ENCODE peak calls at places on chromosomes 16 and 17, in eight cellular contexts. One of them, this sample, is unnamed.

GRCh38 chr17:18959845-18960240 is 7.9 kb downstream of the SLC5A10 start:
- DNase-seq in DND-41: no peak
- DNase-seq in psoas muscle: no peak
- DNase-seq in adrenal gland: no peak
- DNase-seq in left ventricle myocardium inferior: no peak
- DNase-seq in HL-60: no peak
- DNase-seq in brain microvascular endothelial cell: no peak
- DNase-seq in choroid plexus epithelial cell: no peak
- DNase-seq in this sample: no peak

GRCh38 chr16:23837553-23838308 is 1.9 kb downstream of the PRKCB start:
- DNase-seq in DND-41: peak
- DNase-seq in psoas muscle: no peak
- DNase-seq in adrenal gland: no peak
- DNase-seq in left ventricle myocardium inferior: no peak
- DNase-seq in HL-60: peak
- DNase-seq in brain microvascular endothelial cell: no peak
- DNase-seq in choroid plexus epithelial cell: no peak
- DNase-seq in this sample: no peak

GRCh38 chr17:64264891-64265290 is 1.8 kb upstream of the TEX2 start:
- DNase-seq in DND-41: no peak
- DNase-seq in psoas muscle: no peak
- DNase-seq in adrenal gland: no peak
- DNase-seq in left ventricle myocardium inferior: no peak
- DNase-seq in HL-60: no peak
- DNase-seq in brain microvascular endothelial cell: no peak
- DNase-seq in choroid plexus epithelial cell: no peak
- DNase-seq in this sample: no peak

GRCh38 chr17:30552994-30553565 is 75.9 kb downstream of the GOSR1 start:
- DNase-seq in DND-41: no peak
- DNase-seq in psoas muscle: no peak
- DNase-seq in adrenal gland: no peak
- DNase-seq in left ventricle myocardium inferior: no peak
- DNase-seq in HL-60: no peak
- DNase-seq in brain microvascular endothelial cell: no peak
- DNase-seq in choroid plexus epithelial cell: no peak
- DNase-seq in this sample: no peak

GRCh38 chr17:42135664-42136653 is 13.4 kb downstream of the HSPB9 start:
- DNase-seq in DND-41: no peak
- DNase-seq in psoas muscle: no peak
- DNase-seq in adrenal gland: peak
- DNase-seq in left ventricle myocardium inferior: peak
- DNase-seq in HL-60: peak
- DNase-seq in brain microvascular endothelial cell: peak
- DNase-seq in choroid plexus epithelial cell: peak
- DNase-seq in this sample: no peak

GRCh38 chr16:53061256-53061655 is 6.5 kb downstream of the CHD9 start:
- DNase-seq in DND-41: no peak
- DNase-seq in psoas muscle: no peak
- DNase-seq in adrenal gland: no peak
- DNase-seq in left ventricle myocardium inferior: no peak
- DNase-seq in HL-60: no peak
- DNase-seq in brain microvascular endothelial cell: no peak
- DNase-seq in choroid plexus epithelial cell: no peak
- DNase-seq in this sample: no peak

GRCh38 chr16:11674818-11675560 is 6.7 kb downstream of the SNN start:
- DNase-seq in DND-41: no peak
- DNase-seq in psoas muscle: no peak
- DNase-seq in adrenal gland: peak
- DNase-seq in left ventricle myocardium inferior: no peak
- DNase-seq in HL-60: no peak
- DNase-seq in brain microvascular endothelial cell: peak
- DNase-seq in choroid plexus epithelial cell: peak
- DNase-seq in this sample: no peak

GRCh38 chr17:49717371-49717841 is 9.6 kb upstream of the SLC35B1 start:
- DNase-seq in DND-41: no peak
- DNase-seq in psoas muscle: peak
- DNase-seq in adrenal gland: peak
- DNase-seq in left ventricle myocardium inferior: no peak
- DNase-seq in HL-60: no peak
- DNase-seq in brain microvascular endothelial cell: no peak
- DNase-seq in choroid plexus epithelial cell: no peak
- DNase-seq in this sample: no peak

GRCh38 chr16:56113223-56113622 is 78.1 kb upstream of the GNAO1 start:
- DNase-seq in DND-41: no peak
- DNase-seq in psoas muscle: no peak
- DNase-seq in adrenal gland: no peak
- DNase-seq in left ventricle myocardium inferior: peak
- DNase-seq in HL-60: no peak
- DNase-seq in brain microvascular endothelial cell: no peak
- DNase-seq in choroid plexus epithelial cell: no peak
- DNase-seq in this sample: no peak

GRCh38 chr16:51164167-51164566 is 13.1 kb upstream of the SALL1 start:
- DNase-seq in DND-41: no peak
- DNase-seq in psoas muscle: no peak
- DNase-seq in adrenal gland: no peak
- DNase-seq in left ventricle myocardium inferior: no peak
- DNase-seq in HL-60: no peak
- DNase-seq in brain microvascular endothelial cell: no peak
- DNase-seq in choroid plexus epithelial cell: no peak
- DNase-seq in this sample: peak

GRCh38 chr17:50863221-50863843 is 2.8 kb downstream of the TOB1 start:
- DNase-seq in DND-41: no peak
- DNase-seq in psoas muscle: no peak
- DNase-seq in adrenal gland: peak
- DNase-seq in left ventricle myocardium inferior: no peak
- DNase-seq in HL-60: peak
- DNase-seq in brain microvascular endothelial cell: no peak
- DNase-seq in choroid plexus epithelial cell: peak
- DNase-seq in this sample: no peak

GRCh38 chr16:89574681-89575246 is 794 bp upstream of the CPNE7 start:
- DNase-seq in DND-41: no peak
- DNase-seq in psoas muscle: peak
- DNase-seq in adrenal gland: no peak
- DNase-seq in left ventricle myocardium inferior: peak
- DNase-seq in HL-60: peak
- DNase-seq in brain microvascular endothelial cell: no peak
- DNase-seq in choroid plexus epithelial cell: peak
- DNase-seq in this sample: no peak

GRCh38 chr16:89572042-89572441 is 3.5 kb upstream of the CPNE7 start:
- DNase-seq in DND-41: no peak
- DNase-seq in psoas muscle: no peak
- DNase-seq in adrenal gland: no peak
- DNase-seq in left ventricle myocardium inferior: no peak
- DNase-seq in HL-60: no peak
- DNase-seq in brain microvascular endothelial cell: no peak
- DNase-seq in choroid plexus epithelial cell: no peak
- DNase-seq in this sample: no peak

GRCh38 chr16:89575247-89576172 is at the start of gene CPNE7:
- DNase-seq in DND-41: no peak
- DNase-seq in psoas muscle: peak
- DNase-seq in adrenal gland: no peak
- DNase-seq in left ventricle myocardium inferior: no peak
- DNase-seq in HL-60: no peak
- DNase-seq in brain microvascular endothelial cell: no peak
- DNase-seq in choroid plexus epithelial cell: no peak
- DNase-seq in this sample: no peak

GRCh38 chr16:89572478-89573205 is 2.9 kb upstream of the CPNE7 start:
- DNase-seq in DND-41: no peak
- DNase-seq in psoas muscle: peak
- DNase-seq in adrenal gland: no peak
- DNase-seq in left ventricle myocardium inferior: no peak
- DNase-seq in HL-60: no peak
- DNase-seq in brain microvascular endothelial cell: no peak
- DNase-seq in choroid plexus epithelial cell: no peak
- DNase-seq in this sample: no peak

DNA sequence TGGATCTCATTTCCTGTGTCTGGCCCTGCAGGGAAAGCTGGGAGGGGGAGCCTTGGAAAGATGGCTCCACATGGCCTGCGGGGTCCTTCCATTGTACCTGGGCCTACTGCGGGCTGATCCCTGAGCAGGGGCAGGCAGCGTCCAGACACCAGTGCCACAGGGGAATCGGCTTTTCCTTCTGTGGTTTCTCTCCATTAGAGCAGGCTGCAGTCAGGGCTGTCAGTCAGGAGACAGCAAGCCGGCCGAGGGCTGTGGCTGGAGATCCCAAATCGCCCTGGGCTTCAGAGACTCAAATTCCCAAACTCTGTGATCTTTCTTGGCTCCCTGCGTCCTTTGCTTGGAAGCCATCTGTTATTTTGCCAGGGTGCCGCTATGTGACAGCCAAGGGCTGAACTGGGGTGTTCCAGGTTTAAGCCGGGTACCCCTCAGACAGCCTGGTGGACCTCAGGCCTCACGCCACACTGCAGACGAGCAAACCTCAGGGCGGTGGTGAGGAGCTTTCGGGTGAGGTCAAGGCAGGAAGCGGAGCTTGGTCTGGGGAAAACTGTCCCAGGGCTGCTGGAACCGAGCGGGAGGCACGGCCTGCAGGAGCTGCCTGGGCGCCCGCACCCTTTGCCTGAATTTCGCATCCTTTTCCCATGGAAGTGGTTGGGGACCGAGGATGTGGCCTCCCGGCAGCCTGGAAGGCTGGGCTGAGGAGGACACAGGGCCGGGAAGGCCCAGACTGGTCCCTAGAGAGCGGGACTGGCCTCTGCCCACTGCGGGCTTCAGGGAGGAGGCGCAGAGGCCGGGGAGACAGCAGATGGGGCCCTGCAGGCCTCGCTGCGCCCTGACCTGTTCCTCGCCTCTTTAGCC is 1.5 kb upstream of the CPNE7 start:
- DNase-seq in DND-41: no peak
- DNase-seq in psoas muscle: peak
- DNase-seq in adrenal gland: no peak
- DNase-seq in left ventricle myocardium inferior: no peak
- DNase-seq in HL-60: no peak
- DNase-seq in brain microvascular endothelial cell: no peak
- DNase-seq in choroid plexus epithelial cell: no peak
- DNase-seq in this sample: no peak
- H3K4me3 ChIP-seq in DND-41: no peak
- H3K4me3 ChIP-seq in psoas muscle: peak
- H3K4me3 ChIP-seq in adrenal gland: peak
- H3K4me3 ChIP-seq in left ventricle myocardium inferior: peak
- H3K4me3 ChIP-seq in HL-60: no peak
- H3K4me3 ChIP-seq in brain microvascular endothelial cell: no peak
- H3K4me3 ChIP-seq in choroid plexus epithelial cell: peak
- H3K4me3 ChIP-seq in this sample: no peak

GRCh38 chr16:77434022-77434364 is 841 bp downstream of the ADAMTS18 start:
- DNase-seq in DND-41: no peak
- DNase-seq in psoas muscle: no peak
- DNase-seq in adrenal gland: no peak
- DNase-seq in left ventricle myocardium inferior: no peak
- DNase-seq in HL-60: no peak
- DNase-seq in brain microvascular endothelial cell: no peak
- DNase-seq in choroid plexus epithelial cell: no peak
- DNase-seq in this sample: no peak
- H3K4me3 ChIP-seq in DND-41: no peak
- H3K4me3 ChIP-seq in psoas muscle: no peak
- H3K4me3 ChIP-seq in adrenal gland: no peak
- H3K4me3 ChIP-seq in left ventricle myocardium inferior: no peak
- H3K4me3 ChIP-seq in HL-60: no peak
- H3K4me3 ChIP-seq in brain microvascular endothelial cell: peak
- H3K4me3 ChIP-seq in choroid plexus epithelial cell: no peak
- H3K4me3 ChIP-seq in this sample: no peak

GRCh38 chr17:21318439-21318838 is 33.9 kb downstream of the MAP2K3 start:
- DNase-seq in DND-41: no peak
- DNase-seq in psoas muscle: peak
- DNase-seq in adrenal gland: no peak
- DNase-seq in left ventricle myocardium inferior: no peak
- DNase-seq in HL-60: no peak
- DNase-seq in brain microvascular endothelial cell: no peak
- DNase-seq in choroid plexus epithelial cell: no peak
- DNase-seq in this sample: no peak
- H3K4me3 ChIP-seq in DND-41: no peak
- H3K4me3 ChIP-seq in psoas muscle: no peak
- H3K4me3 ChIP-seq in adrenal gland: no peak
- H3K4me3 ChIP-seq in left ventricle myocardium inferior: no peak
- H3K4me3 ChIP-seq in HL-60: no peak
- H3K4me3 ChIP-seq in brain microvascular endothelial cell: no peak
- H3K4me3 ChIP-seq in choroid plexus epithelial cell: no peak
- H3K4me3 ChIP-seq in this sample: no peak

GRCh38 chr17:28573966-28574480 is 2.7 kb downstream of the ALDOC start:
- DNase-seq in DND-41: no peak
- DNase-seq in psoas muscle: no peak
- DNase-seq in adrenal gland: no peak
- DNase-seq in left ventricle myocardium inferior: no peak
- DNase-seq in HL-60: no peak
- DNase-seq in brain microvascular endothelial cell: no peak
- DNase-seq in choroid plexus epithelial cell: no peak
- DNase-seq in this sample: no peak

GRCh38 chr17:28570716-28571254 is 539 bp downstream of the PIGS start:
- DNase-seq in DND-41: peak
- DNase-seq in psoas muscle: no peak
- DNase-seq in adrenal gland: no peak
- DNase-seq in left ventricle myocardium inferior: peak
- DNase-seq in HL-60: peak
- DNase-seq in brain microvascular endothelial cell: no peak
- DNase-seq in choroid plexus epithelial cell: no peak
- DNase-seq in this sample: no peak

GRCh38 chr17:28571255-28572122 is at the start of gene PIGS:
- DNase-seq in DND-41: peak
- DNase-seq in psoas muscle: peak
- DNase-seq in adrenal gland: peak
- DNase-seq in left ventricle myocardium inferior: peak
- DNase-seq in HL-60: peak
- DNase-seq in brain microvascular endothelial cell: peak
- DNase-seq in choroid plexus epithelial cell: peak
- DNase-seq in this sample: peak

GRCh38 chr17:28573521-28573920 is 2.2 kb upstream of the PIGS start:
- DNase-seq in DND-41: no peak
- DNase-seq in psoas muscle: no peak
- DNase-seq in adrenal gland: no peak
- DNase-seq in left ventricle myocardium inferior: no peak
- DNase-seq in HL-60: no peak
- DNase-seq in brain microvascular endothelial cell: no peak
- DNase-seq in choroid plexus epithelial cell: no peak
- DNase-seq in this sample: no peak

DNA sequence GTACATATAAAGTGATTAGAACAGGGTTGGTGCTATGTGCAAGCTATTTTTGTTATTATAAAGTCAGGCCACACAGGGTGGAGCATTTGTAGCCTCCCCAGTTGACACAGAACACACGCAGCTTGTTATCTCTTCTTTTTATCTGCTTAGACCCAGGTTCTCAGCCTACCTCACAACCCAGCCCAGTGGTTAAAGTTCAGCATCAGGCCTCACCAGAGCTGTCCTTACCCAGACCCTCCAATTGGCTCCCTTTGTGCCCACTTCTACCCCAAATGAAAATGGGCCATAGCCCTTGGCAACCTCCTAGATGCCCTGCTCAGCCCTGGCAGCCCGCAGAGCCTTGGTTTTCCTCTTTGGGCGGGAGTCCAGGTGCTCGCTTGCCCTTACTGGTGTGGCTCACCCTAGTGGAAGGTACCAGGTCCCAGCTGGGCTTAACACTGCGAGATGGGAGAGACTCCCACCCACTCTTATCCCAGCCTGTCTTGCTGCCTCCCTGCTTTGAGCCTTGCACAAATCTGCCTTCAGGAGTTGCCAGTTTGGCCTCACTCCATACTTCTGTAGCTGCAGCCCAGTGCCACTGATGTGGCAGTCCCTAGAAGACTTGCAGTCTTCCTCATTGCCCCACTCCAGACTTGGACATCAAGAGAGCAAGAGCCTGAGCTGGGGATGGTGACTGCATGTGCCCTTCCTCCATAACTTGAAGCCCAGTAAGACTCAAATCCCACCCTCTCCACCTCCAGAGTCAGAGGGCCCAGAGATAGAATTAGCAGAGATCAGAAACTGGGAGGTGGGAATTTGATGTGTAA is 1.2 kb upstream of the PIGS start:
- DNase-seq in DND-41: no peak
- DNase-seq in psoas muscle: no peak
- DNase-seq in adrenal gland: no peak
- DNase-seq in left ventricle myocardium inferior: no peak
- DNase-seq in HL-60: no peak
- DNase-seq in brain microvascular endothelial cell: no peak
- DNase-seq in choroid plexus epithelial cell: no peak
- DNase-seq in this sample: no peak
- H3K4me3 ChIP-seq in DND-41: peak
- H3K4me3 ChIP-seq in psoas muscle: peak
- H3K4me3 ChIP-seq in adrenal gland: no peak
- H3K4me3 ChIP-seq in left ventricle myocardium inferior: peak
- H3K4me3 ChIP-seq in HL-60: no peak
- H3K4me3 ChIP-seq in brain microvascular endothelial cell: no peak
- H3K4me3 ChIP-seq in choroid plexus epithelial cell: no peak
- H3K4me3 ChIP-seq in this sample: no peak

This sample was measured in skeletal muscle cell.